ENCODE peak calls at places on chromosomes 6 and 20, in ten cellular contexts. P is endodermal cell; X is GM23248; S is fibroblast of lung; I is effector memory CD4-positive, alpha-beta T cell; V is kidney; W is CD8-positive, alpha-beta T cell; J is CD4-positive, alpha-beta T cell; C is mammary epithelial cell; N is hepatocyte. G is an unnamed sample. For H3K9me3, the result is how much of the 10 kb centered on the place peaks cover.

GRCh38 chr20:36956674-36957073 is 5.2 kb upstream of the SAMHD1 start:
- DNase-seq in P (no peak), I (no peak), V (no peak), C (no peak), X (no peak), J (no peak), W (no peak), N (no peak), S (no peak), G (no peak)

GRCh38 chr6:164039954-164040375 is 625.4 kb downstream of the QKI start:
- DNase-seq in P (no peak), W (peak), X (no peak), N (no peak), C (peak), S (peak), I (no peak), J (peak), V (peak), G (no peak)

GRCh38 chr6:88477411-88477810 is 311.3 kb upstream of the CNR1 start:
- DNase-seq in S (no peak), P (no peak), C (peak), W (no peak), I (no peak), J (no peak), V (no peak), N (no peak), X (peak), G (no peak)

GRCh38 chr20:1072258-1072657 is 46.1 kb upstream of the PSMF1 start:
- DNase-seq in N (no peak), I (no peak), P (no peak), S (no peak), J (no peak), V (no peak), C (no peak), X (no peak), W (no peak), G (no peak)

GRCh38 chr6:13445005-13445743 is 42.2 kb downstream of the GFOD1 start:
- DNase-seq in I (no peak), S (peak), P (peak), V (peak), X (no peak), C (peak), N (peak), W (no peak), J (peak), G (no peak)

GRCh38 chr6:76682842-76683241 is 610.4 kb upstream of the IMPG1 start:
- DNase-seq in W (no peak), S (peak), N (peak), C (no peak), I (no peak), P (no peak), V (no peak), X (peak), J (no peak), G (no peak)

GRCh38 chr20:35049776-35050352 is 42.7 kb downstream of the TRPC4AP start:
- DNase-seq in I (no peak), V (no peak), X (no peak), N (no peak), C (no peak), W (no peak), P (no peak), S (no peak), J (no peak), G (no peak)

GRCh38 chr20:53706008-53706481 is 112.4 kb upstream of the ZNF217 start:
- DNase-seq in I (no peak), P (no peak), N (no peak), X (peak), C (no peak), S (no peak), V (no peak), W (no peak), J (no peak), G (no peak)

GRCh38 chr6:26197736-26198625 is 110.8 kb downstream of the HFE start:
- DNase-seq in I (no peak), P (peak), S (peak), V (peak), W (peak), X (peak), C (peak), N (peak), J (no peak), G (no peak)

GRCh38 chr20:36147707-36148106 is 6.8 kb upstream of the EPB41L1 start:
- DNase-seq in P (peak), S (peak), C (no peak), J (no peak), N (peak), W (no peak), V (no peak), X (peak), I (no peak), G (no peak)

GRCh38 chr6:35568967-35569606 is 56.4 kb upstream of the TULP1 start:
- DNase-seq in W (no peak), N (peak), C (peak), I (peak), V (peak), P (peak), J (peak), X (peak), S (peak), G (no peak)

GRCh38 chr20:62676976-62677375 is 31.7 kb upstream of the NTSR1 start:
- DNase-seq in V (no peak), W (no peak), I (no peak), N (no peak), P (no peak), J (no peak), X (no peak), C (no peak), S (no peak), G (no peak)

GRCh38 chr6:75449625-75450206 is 43.9 kb downstream of the FILIP1 start:
- DNase-seq in S (peak), C (no peak), N (no peak), X (peak), V (no peak), J (no peak), W (no peak), I (no peak), P (no peak), G (no peak)

GRCh38 chr6:34143884-34144580 is 1.9 kb downstream of the GRM4 start:
- DNase-seq in P (peak), V (peak), X (peak), C (no peak), N (peak), W (peak), J (peak), I (peak), S (no peak), G (no peak)

GRCh38 chr20:58565461-58566175 is 50.4 kb upstream of the APCDD1L start:
- DNase-seq in C (no peak), P (no peak), N (no peak), S (no peak), I (no peak), J (no peak), W (no peak), V (no peak), X (no peak), G (no peak)

GRCh38 chr6:157314705-157315321 is 8.5 kb downstream of the TMEM242 start:
- DNase-seq in S (peak), I (no peak), C (peak), W (no peak), J (no peak), P (no peak), V (no peak), N (peak), X (peak), G (no peak)

GRCh38 chr20:56205350-56205749 is 43.2 kb upstream of the MC3R start:
- DNase-seq in V (no peak), P (no peak), S (no peak), J (no peak), X (no peak), I (no peak), N (no peak), C (peak), W (no peak), G (no peak)

GRCh38 chr20:56204206-56204605 is 44.3 kb upstream of the MC3R start:
- DNase-seq in X (no peak), N (no peak), S (no peak), P (no peak), I (no peak), V (no peak), C (no peak), J (no peak), W (no peak), G (no peak)

GRCh38 chr20:56195946-56196345 is 52.6 kb upstream of the MC3R start:
- DNase-seq in V (no peak), C (peak), W (no peak), J (no peak), N (no peak), I (no peak), X (no peak), P (no peak), S (no peak), G (no peak)

GRCh38 chr20:56202493-56203077 is 45.9 kb upstream of the MC3R start:
- DNase-seq in C (peak), W (no peak), X (peak), I (no peak), S (peak), V (no peak), J (no peak), P (no peak), N (peak), G (no peak)

GRCh38 chr20:56200456-56200855 is 48.1 kb upstream of the MC3R start:
- DNase-seq in W (no peak), C (no peak), S (no peak), P (no peak), X (no peak), J (no peak), I (no peak), V (no peak), N (no peak), G (no peak)
- H3K9me3 ChIP-seq in W (under half), C (under half), S (under half), P (half or more), X (under half), J (under half), I (under half), V (under half), N (under half), G (under half)

GRCh38 chr6:169691260-169691659 is 10.6 kb downstream of the WDR27 start:
- DNase-seq in J (no peak), W (no peak), N (no peak), I (no peak), P (no peak), X (no peak), C (no peak), S (no peak), V (no peak), G (no peak)

GRCh38 chr6:169689247-169689646 is 12.6 kb downstream of the WDR27 start:
- DNase-seq in P (no peak), J (no peak), W (no peak), I (no peak), X (peak), S (peak), V (no peak), N (no peak), C (peak), G (no peak)

GRCh38 chr6:169684056-169684455 is 17.8 kb downstream of the WDR27 start:
- DNase-seq in W (no peak), P (no peak), V (no peak), C (no peak), N (no peak), J (no peak), S (no peak), X (no peak), I (no peak), G (no peak)

DNA sequence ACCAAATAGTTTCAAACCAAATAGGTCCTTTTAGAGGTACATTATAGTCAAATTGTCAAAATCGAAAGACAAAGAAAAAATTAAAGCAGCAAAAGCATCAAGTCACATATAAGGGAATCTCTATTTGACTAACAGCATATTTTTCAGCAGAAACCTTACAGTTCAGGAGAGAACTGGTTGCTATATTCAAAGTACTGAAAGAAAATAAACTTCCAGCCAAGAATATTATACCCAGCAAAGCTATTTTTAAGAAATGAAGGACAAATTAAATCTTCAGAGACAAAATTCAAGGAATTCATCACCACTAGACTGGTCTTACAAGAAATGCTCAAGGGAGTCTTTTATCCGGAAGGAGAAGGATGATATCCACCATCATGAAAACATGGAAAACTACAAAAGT is 16.0 kb downstream of the WDR27 start:
- DNase-seq in N (no peak), C (no peak), P (no peak), S (no peak), X (no peak), J (no peak), W (no peak), V (no peak), I (no peak), G (no peak)
- H3K9me3 ChIP-seq in N (under half), C (under half), P (half or more), S (under half), X (under half), J (under half), W (under half), V (under half), I (under half), G (under half)

DNA sequence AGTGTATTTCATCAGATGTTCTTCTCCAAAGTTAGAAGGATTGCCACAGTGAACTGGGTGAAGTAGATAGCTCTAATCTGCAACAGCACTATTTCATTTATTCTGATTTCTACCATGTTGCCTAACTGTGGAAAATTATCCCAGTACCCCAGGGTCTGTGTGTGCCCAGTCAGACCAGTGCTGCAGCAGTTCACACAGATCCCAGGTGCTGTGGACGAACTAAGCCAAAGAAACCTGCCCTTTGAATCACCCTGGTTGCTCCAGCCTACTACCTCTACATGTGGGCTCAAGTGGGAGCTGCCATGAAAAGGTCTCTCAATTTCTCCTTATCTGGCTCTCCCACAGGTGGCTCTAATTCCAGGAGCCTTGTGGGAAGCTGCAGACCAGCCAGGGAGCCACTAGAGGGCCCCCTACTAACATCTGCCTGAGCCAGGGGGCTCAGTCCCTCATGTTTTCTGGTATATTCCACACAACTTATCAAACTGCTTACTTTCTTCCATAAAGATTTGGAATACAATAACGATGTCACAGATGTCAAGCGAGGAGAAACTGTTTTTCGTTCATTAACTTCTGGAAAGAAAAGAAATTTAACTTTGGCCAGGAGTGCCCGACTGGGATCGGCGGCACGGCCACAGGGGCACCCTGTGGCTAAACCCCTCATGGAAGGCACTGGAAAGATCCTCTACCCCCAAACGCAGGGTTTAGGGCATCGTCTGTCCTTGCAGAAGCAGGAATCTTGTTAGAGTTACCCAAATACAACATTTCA is 31.6 kb upstream of the LY86 start:
- DNase-seq in W (peak), S (peak), J (peak), N (peak), P (peak), I (peak), V (no peak), X (peak), C (no peak), G (no peak)
- H3K9me3 ChIP-seq in W (under half), S (under half), J (under half), N (under half), P (under half), I (under half), V (under half), X (under half), C (under half), G (under half)

GRCh38 chr20:59650418-59650817 is 46.1 kb downstream of the PHACTR3 start:
- DNase-seq in P (no peak), N (no peak), V (no peak), J (no peak), S (no peak), X (no peak), I (no peak), C (no peak), W (no peak), G (no peak)
- H3K9me3 ChIP-seq in P (under half), N (under half), V (under half), J (under half), S (under half), X (under half), I (under half), C (under half), W (under half), G (under half)

GRCh38 chr6:79538481-79538971 is 1.3 kb upstream of the LCA5 start:
- DNase-seq in S (peak), P (no peak), I (no peak), N (no peak), W (no peak), J (no peak), C (peak), X (peak), V (no peak), G (no peak)

GRCh38 chr6:79536615-79536968 is 638 bp downstream of the LCA5 start:
- DNase-seq in J (no peak), W (no peak), I (no peak), C (peak), S (peak), N (peak), V (no peak), X (peak), P (no peak), G (no peak)

DNA sequence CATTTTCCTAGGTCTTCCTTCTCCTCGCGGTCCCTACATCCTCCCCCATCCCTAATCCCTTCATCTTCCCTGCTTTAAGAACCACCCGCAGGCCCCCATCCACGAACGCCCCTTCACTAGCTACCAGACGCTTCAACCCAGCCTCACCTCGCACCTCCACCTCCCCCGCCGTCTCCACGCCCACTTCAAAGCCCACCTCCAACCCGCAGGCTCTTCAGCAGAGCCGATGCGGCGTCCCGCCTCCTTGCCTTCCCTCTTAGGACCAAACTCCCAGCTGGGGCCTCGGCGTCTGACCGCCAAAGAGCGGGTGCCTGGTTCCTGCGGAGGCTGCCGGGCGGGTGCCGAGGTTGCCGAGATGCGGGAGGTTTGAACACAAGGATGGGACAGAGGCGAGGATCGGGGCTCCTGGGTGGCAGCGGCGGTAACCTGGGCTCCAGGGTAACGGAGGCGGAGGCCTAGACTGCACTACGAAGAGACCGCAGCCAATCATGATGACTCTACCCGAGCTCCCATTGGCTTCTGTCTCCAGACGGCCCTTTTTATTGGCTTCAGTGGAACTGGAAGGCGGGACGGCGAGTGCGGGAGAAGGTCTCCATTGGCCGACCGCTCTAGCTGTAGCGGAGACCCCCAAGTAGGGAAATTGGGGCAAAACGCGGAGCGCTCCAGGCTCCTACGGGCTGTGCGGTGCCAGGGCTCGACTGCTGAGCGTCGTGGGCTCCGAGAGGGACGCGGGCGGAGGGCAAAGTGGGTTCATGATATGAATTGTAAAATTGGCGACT is at the start of gene LCA5:
- DNase-seq in S (peak), W (peak), C (peak), P (peak), J (peak), V (peak), X (peak), N (peak), I (peak), G (peak)
- H3K9me3 ChIP-seq in S (under half), W (under half), C (under half), P (under half), J (under half), V (under half), X (under half), N (under half), I (under half), G (under half)

DNA sequence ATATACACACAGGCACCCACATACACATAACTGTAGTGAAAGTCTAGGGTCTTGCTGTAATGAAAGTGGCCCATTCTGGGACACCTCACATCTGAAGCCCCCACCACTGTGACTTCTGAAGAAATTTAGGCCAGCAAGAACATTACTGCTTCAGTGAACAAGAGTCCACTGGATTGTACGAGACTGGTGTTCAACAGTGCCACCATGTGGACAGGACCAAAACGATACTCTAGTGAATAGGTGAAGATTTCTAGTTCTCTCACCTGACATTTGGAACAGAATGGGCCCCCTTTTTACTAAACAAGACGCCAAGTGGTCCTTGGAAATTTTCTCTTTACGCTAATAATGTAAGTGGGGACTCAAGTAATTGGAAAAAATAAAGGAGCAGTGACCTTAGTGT is 156.9 kb downstream of the MAFB start:
- DNase-seq in P (peak), N (no peak), C (peak), X (peak), J (no peak), W (no peak), I (no peak), V (no peak), S (peak), G (no peak)
- H3K9me3 ChIP-seq in P (under half), N (under half), C (under half), X (under half), J (under half), W (under half), I (under half), V (under half), S (under half), G (under half)

DNA sequence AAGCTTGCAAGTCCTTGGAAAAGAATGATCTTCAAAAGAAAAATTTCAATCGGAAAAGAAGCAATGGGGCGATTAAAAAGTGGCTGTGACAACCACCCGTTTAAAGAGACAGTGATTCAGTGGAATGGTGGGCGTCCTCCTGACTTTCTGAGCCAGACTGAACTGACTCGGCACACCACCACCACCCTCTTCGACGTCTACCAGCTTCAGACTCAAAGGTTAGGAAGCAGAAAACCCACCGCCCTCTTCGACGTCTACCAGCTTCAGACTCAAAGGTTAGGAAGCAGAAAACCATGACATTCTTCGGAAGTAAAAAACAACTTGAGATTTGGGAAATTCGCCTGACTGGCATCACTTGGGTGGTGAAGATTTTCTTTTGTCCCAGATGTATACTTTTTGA is 28.3 kb upstream of the IRF4 start:
- DNase-seq in S (no peak), P (no peak), N (no peak), V (peak), J (no peak), I (no peak), X (no peak), W (no peak), C (no peak), G (no peak)
- H3K9me3 ChIP-seq in S (under half), P (under half), N (under half), V (under half), J (under half), I (under half), X (under half), W (under half), C (under half), G (under half)